ENCODE peak calls at places on chromosomes 7 and 10, in ten cellular contexts. K is EH; P is stimulated activated CD4-positive, alpha-beta T cell treated with anti-CD3 and anti-CD28 coated beads, Interleukin-4, amount 100 ng/mL, for 4 hours; E is hepatic stellate cell; A is M059J; N is WTC11; F is Panc1; Z is stimulated activated naive CD4-positive, alpha-beta T cell treated with Interleukin-2 at 50 U/mL for 16 hours; U is B cell; L is neural crest cell. C is an unnamed sample.

GRCh38 chr10:71984798-71985388 is 20.7 kb downstream of the CHST3 start:
- DNase-seq in K (no peak), P (no peak), E (no peak), A (no peak), N (no peak), F (no peak), Z (no peak), U (no peak), L (no peak), C (no peak)

GRCh38 chr10:79947787-79948424 is 999 bp downstream of the SFTPD start:
- DNase-seq in K (no peak), P (no peak), E (no peak), A (no peak), N (no peak), F (no peak), Z (no peak), U (no peak), L (no peak), C (no peak)

GRCh38 chr7:74006451-74007259 is 21.3 kb upstream of the ELN start:
- DNase-seq in K (no peak), P (no peak), E (no peak), A (no peak), N (no peak), F (no peak), Z (no peak), U (no peak), L (no peak), C (no peak)

GRCh38 chr7:422886-423225 is 96.8 kb downstream of the PDGFA start:
- DNase-seq in K (no peak), P (no peak), E (no peak), A (no peak), N (no peak), F (no peak), Z (no peak), U (no peak), L (no peak), C (no peak)

GRCh38 chr10:95295031-95295755 is 4.4 kb upstream of the PDLIM1 start:
- DNase-seq in K (peak; percentile 59), P (peak; percentile 4), E (no peak), A (peak; percentile 71), N (peak; percentile 71), F (no peak), Z (no peak), U (peak; percentile 94), L (no peak), C (no peak)

GRCh38 chr10:88097092-88097894 is 233.9 kb downstream of the PTEN start:
- DNase-seq in K (peak; percentile 53), P (no peak), E (no peak), A (no peak), N (no peak), F (no peak), Z (no peak), U (no peak), L (no peak), C (no peak)

GRCh38 chr10:51789903-51790302 is 90.5 kb upstream of the CSTF2T start:
- DNase-seq in K (no peak), P (no peak), E (no peak), A (no peak), N (no peak), F (no peak), Z (no peak), U (no peak), L (no peak), C (no peak)

GRCh38 chr7:28867181-28867580 is 90.9 kb downstream of the TRIL start:
- DNase-seq in K (no peak), P (no peak), E (no peak), A (no peak), N (no peak), F (no peak), Z (no peak), U (no peak), L (no peak), C (no peak)